ENCODE peak calls at places on chromosome 7, in eight cellular contexts. P, I, U, N, B, T, H and X are unnamed samples.

GRCh38 chr7:42736931-42737330 is 174.9 kb downstream of the C7orf25 start:
- DNase-seq in P (peak), I (no peak), U (no peak), N (no peak), B (no peak), T (no peak), H (no peak), X (no peak)

GRCh38 chr7:122726881-122727280 is 24.2 kb upstream of the RNF148 start:
- DNase-seq in P (no peak), I (no peak), U (no peak), N (no peak), B (no peak), T (no peak), H (no peak), X (no peak)

GRCh38 chr7:139094596-139094995 is 14.9 kb downstream of the ZC3HAV1 start:
- DNase-seq in P (no peak), I (no peak), U (no peak), N (no peak), B (no peak), T (no peak), H (no peak), X (no peak)

GRCh38 chr7:134368851-134369533 is 52.3 kb upstream of the SLC35B4 start:
- DNase-seq in P (no peak), I (peak), U (no peak), N (peak), B (no peak), T (peak), H (no peak), X (no peak)

GRCh38 chr7:6234384-6234783 is 38.0 kb downstream of the CYTH3 start:
- DNase-seq in P (no peak), I (no peak), U (no peak), N (no peak), B (no peak), T (no peak), H (no peak), X (no peak)

GRCh38 chr7:116547347-116547746 is 22.5 kb downstream of the CAV1 start:
- DNase-seq in P (no peak), I (no peak), U (no peak), N (no peak), B (no peak), T (no peak), H (no peak), X (no peak)

GRCh38 chr7:116710764-116711452 is 38.9 kb downstream of the MET start:
- DNase-seq in P (no peak), I (peak), U (no peak), N (no peak), B (no peak), T (no peak), H (no peak), X (no peak)

GRCh38 chr7:72035275-72035674 is 376.9 kb downstream of the CALN1 start:
- DNase-seq in P (no peak), I (no peak), U (no peak), N (no peak), B (no peak), T (no peak), H (no peak), X (no peak)

GRCh38 chr7:125670926-125671572 is 741.4 kb upstream of the POT1 start:
- DNase-seq in P (peak), I (peak), U (no peak), N (no peak), B (no peak), T (no peak), H (no peak), X (no peak)

GRCh38 chr7:82263880-82264751 is 179.5 kb downstream of the CACNA2D1 start:
- DNase-seq in P (no peak), I (no peak), U (no peak), N (no peak), B (no peak), T (no peak), H (no peak), X (no peak)

GRCh38 chr7:95470452-95470851 is 15.3 kb upstream of the ASB4 start:
- DNase-seq in P (peak), I (peak), U (no peak), N (no peak), B (no peak), T (no peak), H (peak), X (no peak)

GRCh38 chr7:55160539-55160938 is 141.7 kb downstream of the EGFR start:
- DNase-seq in P (no peak), I (no peak), U (no peak), N (no peak), B (no peak), T (no peak), H (peak), X (no peak)

GRCh38 chr7:25429731-25430130 is 201.4 kb upstream of the NPVF start:
- DNase-seq in P (no peak), I (peak), U (no peak), N (no peak), B (no peak), T (no peak), H (no peak), X (no peak)

GRCh38 chr7:158353606-158354570 is 233.7 kb downstream of the PTPRN2 start:
- DNase-seq in P (peak), I (peak), U (no peak), N (no peak), B (no peak), T (no peak), H (peak), X (peak)

GRCh38 chr7:93728292-93728691 is 153.8 kb upstream of the CALCR start:
- DNase-seq in P (no peak), I (no peak), U (no peak), N (no peak), B (no peak), T (no peak), H (no peak), X (no peak)

GRCh38 chr7:40541336-40541735 is 406.5 kb downstream of the SUGCT start:
- DNase-seq in P (no peak), I (no peak), U (no peak), N (no peak), B (no peak), T (no peak), H (no peak), X (no peak)

GRCh38 chr7:105816270-105816843 is 60.0 kb downstream of the ATXN7L1 start:
- DNase-seq in P (no peak), I (no peak), U (no peak), N (no peak), B (peak), T (no peak), H (no peak), X (no peak)

GRCh38 chr7:471191-471865 is 48.3 kb downstream of the PDGFA start:
- DNase-seq in P (no peak), I (no peak), U (no peak), N (no peak), B (no peak), T (no peak), H (peak), X (peak)

GRCh38 chr7:101602484-101603241 is 26.4 kb downstream of the MYL10 start:
- DNase-seq in P (peak), I (peak), U (peak), N (peak), B (no peak), T (peak), H (peak), X (no peak)

GRCh38 chr7:44269943-44270493 is 55.4 kb downstream of the CAMK2B start:
- DNase-seq in P (no peak), I (no peak), U (no peak), N (no peak), B (no peak), T (no peak), H (no peak), X (no peak)

GRCh38 chr7:14714161-14714728 is 188.3 kb downstream of the DGKB start:
- DNase-seq in P (no peak), I (no peak), U (peak), N (no peak), B (no peak), T (no peak), H (no peak), X (no peak)

GRCh38 chr7:159083001-159083697 is 61.5 kb downstream of the VIPR2 start:
- DNase-seq in P (no peak), I (no peak), U (no peak), N (no peak), B (no peak), T (no peak), H (peak), X (peak)

GRCh38 chr7:96495751-96496216 is 173.9 kb upstream of the SLC25A13 start:
- DNase-seq in P (peak), I (no peak), U (peak), N (no peak), B (no peak), T (no peak), H (no peak), X (no peak)

GRCh38 chr7:84455788-84456187 is 261.2 kb upstream of the SEMA3A start:
- DNase-seq in P (no peak), I (no peak), U (no peak), N (no peak), B (no peak), T (no peak), H (no peak), X (no peak)

GRCh38 chr7:633381-634018 is 93.0 kb upstream of the DNAAF5 start:
- DNase-seq in P (no peak), I (no peak), U (no peak), N (no peak), B (no peak), T (no peak), H (no peak), X (no peak)

GRCh38 chr7:149884541-149884940 is 10.8 kb downstream of the ATP6V0E2 start:
- DNase-seq in P (no peak), I (no peak), U (no peak), N (no peak), B (no peak), T (no peak), H (no peak), X (no peak)

GRCh38 chr7:151291206-151291605 is 42.7 kb upstream of the SMARCD3 start:
- DNase-seq in P (no peak), I (no peak), U (no peak), N (no peak), B (no peak), T (no peak), H (no peak), X (no peak)

GRCh38 chr7:73991522-73992103 is 36.4 kb upstream of the ELN start:
- DNase-seq in P (no peak), I (no peak), U (no peak), N (no peak), B (no peak), T (no peak), H (no peak), X (no peak)

GRCh38 chr7:85851571-85852193 is 664.8 kb upstream of the SEMA3D start:
- DNase-seq in P (peak), I (peak), U (no peak), N (no peak), B (no peak), T (no peak), H (no peak), X (no peak)

GRCh38 chr7:149126662-149127321 is 668 bp upstream of the ZNF425 start:
- DNase-seq in P (peak), I (no peak), U (no peak), N (peak), B (no peak), T (peak), H (peak), X (no peak)

GRCh38 chr7:16989883-16990413 is 108.2 kb upstream of the AGR3 start:
- DNase-seq in P (no peak), I (peak), U (no peak), N (peak), B (peak), T (peak), H (peak), X (peak)

GRCh38 chr7:139023076-139023475 is 12.8 kb downstream of the ZC3HAV1L start:
- DNase-seq in P (no peak), I (no peak), U (no peak), N (no peak), B (no peak), T (no peak), H (no peak), X (no peak)

GRCh38 chr7:30285531-30286284 is 1.3 kb downstream of the ZNRF2 start:
- DNase-seq in P (peak), I (peak), U (no peak), N (peak), B (no peak), T (peak), H (peak), X (peak)

GRCh38 chr7:159030490-159031134 is 114.1 kb downstream of the VIPR2 start:
- DNase-seq in P (peak), I (peak), U (no peak), N (no peak), B (peak), T (peak), H (peak), X (peak)

GRCh38 chr7:70597071-70597470 is 534.9 kb upstream of the GALNT17 start:
- DNase-seq in P (no peak), I (no peak), U (no peak), N (no peak), B (no peak), T (no peak), H (no peak), X (no peak)

DNA sequence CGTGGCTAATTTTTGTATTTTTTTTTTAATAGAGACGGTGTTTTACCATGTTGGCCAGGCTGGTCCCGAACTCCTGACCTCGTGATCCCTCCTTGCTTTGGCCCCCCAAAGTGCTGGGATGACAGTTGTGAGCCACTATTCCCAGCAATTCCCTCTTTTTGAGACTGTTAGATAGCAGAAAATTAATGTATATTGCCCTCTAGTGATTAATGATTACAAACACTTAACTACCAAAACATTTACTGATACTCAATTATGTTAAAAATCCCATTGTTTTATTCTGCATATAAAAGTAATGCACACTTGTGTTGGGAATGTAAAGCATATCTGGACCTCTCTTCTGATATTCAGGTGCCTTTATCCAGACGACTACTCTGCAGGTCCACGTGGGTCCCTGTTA is 41.2 kb upstream of the COBL start:
- DNase-seq in P (no peak), I (no peak), U (no peak), N (no peak), B (no peak), T (no peak), H (no peak), X (no peak)
- TF ChIP-seq CTCF in P (no peak), I (no peak), U (no peak), N (no peak), B (no peak), T (no peak), H (no peak), X (no peak)

DNA sequence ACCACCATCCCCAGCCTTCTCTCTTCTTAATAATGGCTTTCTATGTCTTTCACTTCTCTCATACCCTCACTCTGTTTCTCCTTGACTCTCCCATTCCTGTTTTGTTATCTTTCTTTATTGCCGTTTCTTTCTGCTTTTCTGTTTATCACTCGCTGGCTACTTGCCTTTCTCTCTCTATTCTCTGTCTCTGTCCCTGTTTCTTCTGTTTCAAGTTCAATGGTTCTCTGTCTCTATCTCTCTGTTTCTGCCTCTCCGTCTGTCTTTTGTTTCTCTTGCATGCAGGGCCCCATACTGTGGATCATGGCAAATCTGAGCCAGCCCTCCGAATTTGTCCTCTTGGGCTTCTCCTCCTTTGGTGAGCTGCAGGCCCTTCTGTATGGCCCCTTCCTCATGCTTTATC is at the start of gene OR6V1:
- DNase-seq in P (no peak), I (no peak), U (no peak), N (no peak), B (no peak), T (no peak), H (no peak), X (no peak)
- H3K27ac ChIP-seq in P (no peak), I (no peak), U (no peak), N (no peak), B (no peak), T (no peak), H (no peak), X (no peak)

DNA sequence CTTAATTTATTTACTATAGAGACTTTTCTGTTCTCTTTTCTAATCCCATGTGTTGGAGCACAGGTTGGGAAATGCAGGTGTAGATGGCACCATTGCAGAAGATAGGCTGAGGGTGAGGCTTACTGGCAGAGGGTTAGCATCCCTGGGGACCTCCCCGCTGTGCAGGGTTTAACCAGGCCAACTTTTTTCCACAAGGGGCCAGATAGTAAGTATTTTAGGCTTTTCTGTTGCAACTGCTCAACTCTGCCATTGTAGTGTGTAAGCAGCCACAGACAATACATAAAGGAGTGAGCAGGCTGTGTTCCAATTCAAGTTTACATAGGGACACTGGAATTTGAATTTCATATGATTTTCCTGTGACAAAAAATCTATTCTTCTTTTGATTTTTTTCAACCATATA is 34.6 kb upstream of the AOAH start:
- DNase-seq in P (no peak), I (no peak), U (no peak), N (no peak), B (no peak), T (no peak), H (no peak), X (no peak)
- TF ChIP-seq POLR2AphosphoS5 in P (no peak), I (no peak), U (no peak), N (no peak), B (no peak), T (no peak), H (no peak), X (no peak)

GRCh38 chr7:137345799-137346449 is 2.4 kb upstream of the PTN start:
- DNase-seq in P (peak), I (no peak), U (no peak), N (no peak), B (no peak), T (no peak), H (no peak), X (no peak)

GRCh38 chr7:137337902-137338301 is 5.6 kb downstream of the PTN start:
- DNase-seq in P (peak), I (no peak), U (no peak), N (no peak), B (no peak), T (no peak), H (no peak), X (no peak)

GRCh38 chr7:137342751-137343482 is 616 bp downstream of the PTN start:
- DNase-seq in P (no peak), I (no peak), U (no peak), N (no peak), B (no peak), T (no peak), H (no peak), X (no peak)

GRCh38 chr7:137342340-137342739 is 1.2 kb downstream of the PTN start:
- DNase-seq in P (no peak), I (no peak), U (no peak), N (no peak), B (no peak), T (no peak), H (no peak), X (no peak)

GRCh38 chr7:137343483-137343841 is at the start of gene PTN:
- DNase-seq in P (peak), I (no peak), U (no peak), N (peak), B (peak), T (no peak), H (peak), X (no peak)
- TF ChIP-seq CTCF in P (no peak), I (no peak), U (no peak), N (no peak), B (no peak), T (no peak), H (no peak), X (no peak)

DNA sequence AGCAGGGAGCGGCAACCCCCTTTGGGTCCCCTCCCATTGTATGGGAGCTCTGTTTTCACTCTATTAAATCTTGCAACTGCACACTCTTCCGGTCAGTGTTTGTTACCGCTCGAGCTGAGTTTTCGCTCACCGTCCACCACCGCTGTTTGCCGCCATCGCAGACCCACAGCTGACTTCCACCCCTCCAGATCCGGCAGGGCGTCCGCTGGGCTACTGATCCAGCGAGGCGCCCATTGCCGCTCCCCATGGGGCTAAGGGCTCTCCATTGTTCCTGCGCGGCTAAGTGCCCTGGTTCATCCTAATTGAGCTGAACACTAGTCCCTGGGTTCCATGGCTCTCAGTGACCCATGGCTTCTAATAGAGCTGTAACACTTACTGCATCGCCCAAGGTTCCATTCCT is 115.6 kb upstream of the AUTS2 start:
- DNase-seq in P (no peak), I (no peak), U (no peak), N (no peak), B (no peak), T (no peak), H (no peak), X (no peak)
- H3K27ac ChIP-seq in P (no peak), I (no peak), U (no peak), N (no peak), B (no peak), T (no peak), H (no peak), X (no peak)

DNA sequence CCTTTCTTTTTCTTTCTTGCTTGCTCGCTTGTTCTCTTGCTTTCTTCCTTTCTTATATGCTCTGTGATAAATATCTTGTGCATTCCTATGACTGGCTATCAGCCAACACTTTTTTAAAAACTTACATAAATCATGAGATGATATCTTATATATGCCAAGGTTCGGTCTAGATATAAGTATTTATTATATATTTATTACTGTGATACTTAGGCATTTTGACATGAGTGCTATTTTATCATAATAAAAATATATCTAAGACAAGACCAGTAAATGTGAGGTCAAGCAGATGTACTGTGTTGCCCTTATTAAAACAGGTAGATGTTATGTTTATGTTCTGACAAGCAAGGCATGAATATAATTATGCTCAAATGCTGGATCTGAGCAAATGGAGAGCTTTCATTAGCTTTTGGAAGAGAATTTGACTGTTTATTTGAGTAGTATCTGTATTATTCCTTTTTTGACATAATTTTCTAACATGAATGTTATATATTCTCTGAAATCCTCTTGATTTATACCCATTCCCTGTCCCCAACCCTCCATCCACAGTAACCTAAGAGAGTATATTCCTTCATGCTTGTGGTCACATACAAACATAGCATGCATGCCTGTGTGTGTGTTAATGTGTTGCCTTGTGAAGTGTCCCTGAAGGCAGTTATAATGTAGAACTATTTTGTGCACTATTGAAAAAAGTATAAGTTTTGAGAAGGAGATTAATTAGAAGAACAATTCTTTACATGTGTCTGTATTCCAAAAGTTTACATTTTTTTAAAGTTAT is 158.0 kb downstream of the HDAC9 start:
- DNase-seq in P (no peak), I (no peak), U (no peak), N (no peak), B (no peak), T (no peak), H (no peak), X (no peak)
- TF ChIP-seq POLR2AphosphoS5 in P (no peak), I (no peak), U (no peak), N (no peak), B (no peak), T (no peak), H (no peak), X (no peak)

GRCh38 chr7:131753620-131754222 is 197.3 kb upstream of the PODXL start:
- DNase-seq in P (peak), I (peak), U (no peak), N (no peak), B (no peak), T (no peak), H (no peak), X (no peak)
- TF ChIP-seq CTCF in P (peak), I (peak), U (peak), N (no peak), B (no peak), T (no peak), H (no peak), X (no peak)

GRCh38 chr7:92634924-92635519 is 44.8 kb upstream of the FAM133B start:
- DNase-seq in P (no peak), I (peak), U (no peak), N (no peak), B (no peak), T (no peak), H (no peak), X (no peak)
- H3K27ac ChIP-seq in P (no peak), I (peak), U (peak), N (no peak), B (peak), T (peak), H (peak), X (peak)

GRCh38 chr7:110058401-110058800 is 1032.5 kb upstream of the LRRN3 start:
- DNase-seq in P (no peak), I (no peak), U (no peak), N (no peak), B (no peak), T (no peak), H (no peak), X (no peak)
- TF ChIP-seq POLR2AphosphoS5 in P (no peak), I (no peak), U (no peak), N (no peak), B (no peak), T (no peak), H (no peak), X (no peak)